ENCODE peak calls at places on chromosomes 5 and 9, in seven cellular contexts. One of them, this sample, is unnamed. For H3K9me3, the result is how much of the 10 kb centered on the place peaks cover.

GRCh38 chr5:146995878-146996277 is 117.3 kb upstream of the PPP2R2B start:
- DNase-seq in adrenal gland: no peak
- DNase-seq in psoas muscle: no peak
- DNase-seq in neural progenitor cell: no peak
- DNase-seq in right cardiac atrium: no peak
- DNase-seq in WERI-Rb-1: no peak
- DNase-seq in BE2C: no peak
- DNase-seq in this sample: no peak

GRCh38 chr5:139645495-139645871 is 2.7 kb upstream of the CXXC5 start:
- DNase-seq in right cardiac atrium: no peak
- DNase-seq in WERI-Rb-1: no peak
- DNase-seq in neural progenitor cell: no peak
- DNase-seq in psoas muscle: no peak
- DNase-seq in BE2C: no peak
- DNase-seq in adrenal gland: peak
- DNase-seq in this sample: peak

GRCh38 chr9:105716146-105716545 is 21.8 kb downstream of the TMEM38B start:
- DNase-seq in adrenal gland: no peak
- DNase-seq in BE2C: no peak
- DNase-seq in psoas muscle: no peak
- DNase-seq in neural progenitor cell: no peak
- DNase-seq in right cardiac atrium: no peak
- DNase-seq in WERI-Rb-1: no peak
- DNase-seq in this sample: no peak

GRCh38 chr5:16673241-16673998 is 56.6 kb upstream of the RETREG1 start:
- DNase-seq in neural progenitor cell: no peak
- DNase-seq in WERI-Rb-1: no peak
- DNase-seq in adrenal gland: no peak
- DNase-seq in psoas muscle: no peak
- DNase-seq in right cardiac atrium: no peak
- DNase-seq in BE2C: peak
- DNase-seq in this sample: no peak

GRCh38 chr5:16792278-16793275 is 143.5 kb downstream of the MYO10 start:
- DNase-seq in right cardiac atrium: no peak
- DNase-seq in neural progenitor cell: no peak
- DNase-seq in psoas muscle: no peak
- DNase-seq in WERI-Rb-1: peak
- DNase-seq in BE2C: no peak
- DNase-seq in adrenal gland: no peak
- DNase-seq in this sample: no peak

GRCh38 chr5:124414973-124415372 is 331.5 kb downstream of the ZNF608 start:
- DNase-seq in adrenal gland: no peak
- DNase-seq in BE2C: no peak
- DNase-seq in neural progenitor cell: no peak
- DNase-seq in right cardiac atrium: no peak
- DNase-seq in WERI-Rb-1: no peak
- DNase-seq in psoas muscle: no peak
- DNase-seq in this sample: no peak

GRCh38 chr5:69007726-69008368 is 86.0 kb upstream of the SLC30A5 start:
- DNase-seq in adrenal gland: peak
- DNase-seq in WERI-Rb-1: peak
- DNase-seq in psoas muscle: peak
- DNase-seq in BE2C: peak
- DNase-seq in neural progenitor cell: peak
- DNase-seq in right cardiac atrium: peak
- DNase-seq in this sample: no peak

GRCh38 chr9:137988701-137989100 is 111.1 kb downstream of the CACNA1B start:
- DNase-seq in adrenal gland: no peak
- DNase-seq in right cardiac atrium: peak
- DNase-seq in BE2C: no peak
- DNase-seq in WERI-Rb-1: no peak
- DNase-seq in neural progenitor cell: no peak
- DNase-seq in psoas muscle: no peak
- DNase-seq in this sample: no peak

GRCh38 chr5:149857499-149857898 is 87.1 kb downstream of the PDE6A start:
- DNase-seq in neural progenitor cell: no peak
- DNase-seq in psoas muscle: peak
- DNase-seq in right cardiac atrium: peak
- DNase-seq in WERI-Rb-1: no peak
- DNase-seq in BE2C: peak
- DNase-seq in adrenal gland: peak
- DNase-seq in this sample: peak

GRCh38 chr9:35935755-35936509 is 22.0 kb downstream of the OR2S2 start:
- DNase-seq in BE2C: no peak
- DNase-seq in neural progenitor cell: no peak
- DNase-seq in WERI-Rb-1: no peak
- DNase-seq in right cardiac atrium: no peak
- DNase-seq in psoas muscle: no peak
- DNase-seq in adrenal gland: no peak
- DNase-seq in this sample: no peak

GRCh38 chr9:97904725-97905124 is 17.6 kb downstream of the TRMO start:
- DNase-seq in WERI-Rb-1: no peak
- DNase-seq in BE2C: no peak
- DNase-seq in adrenal gland: no peak
- DNase-seq in neural progenitor cell: no peak
- DNase-seq in right cardiac atrium: no peak
- DNase-seq in psoas muscle: no peak
- DNase-seq in this sample: no peak

GRCh38 chr9:123637596-123637939 is 281.6 kb downstream of the CRB2 start:
- DNase-seq in adrenal gland: no peak
- DNase-seq in right cardiac atrium: no peak
- DNase-seq in psoas muscle: no peak
- DNase-seq in WERI-Rb-1: no peak
- DNase-seq in BE2C: no peak
- DNase-seq in neural progenitor cell: no peak
- DNase-seq in this sample: no peak

GRCh38 chr5:157247267-157247666 is 18.7 kb upstream of the CYFIP2 start:
- DNase-seq in WERI-Rb-1: no peak
- DNase-seq in adrenal gland: no peak
- DNase-seq in right cardiac atrium: no peak
- DNase-seq in psoas muscle: no peak
- DNase-seq in BE2C: no peak
- DNase-seq in neural progenitor cell: no peak
- DNase-seq in this sample: no peak

GRCh38 chr9:2677927-2678889 is 39.1 kb upstream of the KCNV2 start:
- DNase-seq in adrenal gland: no peak
- DNase-seq in right cardiac atrium: no peak
- DNase-seq in neural progenitor cell: no peak
- DNase-seq in BE2C: no peak
- DNase-seq in WERI-Rb-1: no peak
- DNase-seq in psoas muscle: no peak
- DNase-seq in this sample: no peak

GRCh38 chr9:69134412-69134811 is 39.7 kb upstream of the TJP2 start:
- DNase-seq in WERI-Rb-1: no peak
- DNase-seq in adrenal gland: no peak
- DNase-seq in BE2C: no peak
- DNase-seq in neural progenitor cell: no peak
- DNase-seq in psoas muscle: no peak
- DNase-seq in right cardiac atrium: no peak
- DNase-seq in this sample: no peak

GRCh38 chr5:10333154-10334006 is 20.1 kb upstream of the MARCHF6 start:
- DNase-seq in right cardiac atrium: peak
- DNase-seq in adrenal gland: peak
- DNase-seq in neural progenitor cell: peak
- DNase-seq in BE2C: no peak
- DNase-seq in psoas muscle: peak
- DNase-seq in WERI-Rb-1: no peak
- DNase-seq in this sample: no peak

GRCh38 chr5:172505403-172505759 is 51.1 kb upstream of the SH3PXD2B start:
- DNase-seq in WERI-Rb-1: peak
- DNase-seq in psoas muscle: no peak
- DNase-seq in right cardiac atrium: no peak
- DNase-seq in adrenal gland: no peak
- DNase-seq in BE2C: no peak
- DNase-seq in neural progenitor cell: no peak
- DNase-seq in this sample: peak

GRCh38 chr5:58107704-58108103 is 352.2 kb downstream of the PLK2 start:
- DNase-seq in WERI-Rb-1: no peak
- DNase-seq in BE2C: no peak
- DNase-seq in psoas muscle: no peak
- DNase-seq in right cardiac atrium: no peak
- DNase-seq in adrenal gland: no peak
- DNase-seq in neural progenitor cell: no peak
- DNase-seq in this sample: no peak

GRCh38 chr5:150846651-150847333 is 471 bp downstream of the IRGM start:
- DNase-seq in adrenal gland: peak
- DNase-seq in right cardiac atrium: peak
- DNase-seq in BE2C: peak
- DNase-seq in psoas muscle: no peak
- DNase-seq in WERI-Rb-1: peak
- DNase-seq in neural progenitor cell: peak
- DNase-seq in this sample: no peak

GRCh38 chr5:34656001-34656699 is at the start of gene RAI14:
- DNase-seq in adrenal gland: peak
- DNase-seq in right cardiac atrium: peak
- DNase-seq in BE2C: peak
- DNase-seq in psoas muscle: peak
- DNase-seq in WERI-Rb-1: peak
- DNase-seq in neural progenitor cell: peak
- DNase-seq in this sample: peak

GRCh38 chr9:122119166-122119521 is 26.0 kb upstream of the TTLL11 start:
- DNase-seq in neural progenitor cell: no peak
- DNase-seq in psoas muscle: no peak
- DNase-seq in BE2C: no peak
- DNase-seq in right cardiac atrium: no peak
- DNase-seq in adrenal gland: no peak
- DNase-seq in WERI-Rb-1: no peak
- DNase-seq in this sample: no peak
- H3K9me3 ChIP-seq in neural progenitor cell: under half
- H3K9me3 ChIP-seq in psoas muscle: under half
- H3K9me3 ChIP-seq in BE2C: under half
- H3K9me3 ChIP-seq in right cardiac atrium: under half
- H3K9me3 ChIP-seq in adrenal gland: under half
- H3K9me3 ChIP-seq in WERI-Rb-1: under half
- H3K9me3 ChIP-seq in this sample: under half

DNA sequence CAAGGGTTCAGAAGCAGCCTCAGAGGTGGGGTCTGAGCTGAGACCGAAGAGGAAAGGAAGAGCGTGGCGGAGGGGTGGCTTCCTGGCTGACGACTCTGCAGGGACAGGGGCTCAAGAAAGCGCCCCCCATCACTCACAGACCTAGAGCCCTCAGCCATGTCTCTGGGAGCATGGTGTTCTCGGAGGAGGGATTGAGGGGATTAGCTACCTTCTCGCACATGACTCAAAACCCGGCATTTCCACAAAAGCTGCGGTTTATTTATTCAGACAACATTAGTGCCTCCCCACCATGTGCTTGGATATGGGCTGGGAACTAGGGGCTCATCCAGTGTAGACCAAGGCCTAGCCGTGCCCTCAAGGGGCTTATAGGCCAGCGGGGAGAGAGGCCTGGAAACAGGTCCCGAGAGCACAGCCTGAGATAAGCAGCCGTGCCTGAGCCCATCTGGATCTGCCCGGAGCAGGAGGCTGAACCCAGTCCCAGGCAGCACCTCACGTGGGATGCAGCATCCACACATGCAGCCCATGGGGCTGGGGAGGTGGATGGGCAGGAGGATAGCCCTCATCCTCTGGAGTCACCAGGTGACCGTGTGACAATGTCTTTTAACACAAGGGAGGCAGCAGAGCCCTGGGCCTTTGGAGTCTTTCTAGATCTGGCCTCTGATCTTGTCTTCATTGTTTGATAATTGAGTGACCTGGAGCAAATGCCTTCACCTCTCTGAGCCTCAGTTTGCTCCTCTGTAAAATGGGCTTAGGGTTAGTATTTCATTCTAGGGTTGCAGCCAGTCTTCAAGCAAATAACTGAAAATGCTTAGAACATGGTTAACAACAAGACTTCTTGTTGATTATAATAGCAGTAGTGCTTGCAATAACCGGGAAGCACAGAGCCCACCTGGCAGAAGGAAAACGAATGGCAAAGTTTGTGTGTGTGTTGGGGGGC is 878 bp upstream of the HMCN2 start:
- DNase-seq in BE2C: no peak
- DNase-seq in neural progenitor cell: no peak
- DNase-seq in psoas muscle: no peak
- DNase-seq in adrenal gland: no peak
- DNase-seq in WERI-Rb-1: peak
- DNase-seq in right cardiac atrium: no peak
- DNase-seq in this sample: no peak
- H3K4me3 ChIP-seq in BE2C: no peak
- H3K4me3 ChIP-seq in neural progenitor cell: peak
- H3K4me3 ChIP-seq in psoas muscle: no peak
- H3K4me3 ChIP-seq in adrenal gland: no peak
- H3K4me3 ChIP-seq in WERI-Rb-1: no peak
- H3K4me3 ChIP-seq in right cardiac atrium: peak
- H3K4me3 ChIP-seq in this sample: no peak

DNA sequence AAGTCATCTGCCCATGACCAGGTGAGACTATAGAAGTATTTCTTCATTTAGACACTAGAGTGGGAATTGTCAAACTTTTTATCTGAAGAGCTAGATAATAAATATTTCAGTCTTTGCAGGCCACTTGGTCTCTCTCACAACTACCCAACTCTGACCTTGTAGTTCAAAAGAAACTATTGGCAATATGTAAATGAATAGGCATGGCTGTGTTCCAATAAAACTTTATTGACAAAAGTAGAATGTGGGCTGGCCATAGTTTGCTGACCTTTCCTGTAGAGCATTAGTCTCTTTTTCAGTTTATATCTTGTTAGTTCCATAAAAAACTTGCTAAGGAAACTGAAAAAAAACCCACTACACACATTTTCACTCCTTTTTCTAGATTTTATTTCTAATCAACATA is 535.5 kb downstream of the PRR16 start:
- DNase-seq in neural progenitor cell: no peak
- DNase-seq in WERI-Rb-1: no peak
- DNase-seq in right cardiac atrium: no peak
- DNase-seq in psoas muscle: no peak
- DNase-seq in adrenal gland: no peak
- DNase-seq in BE2C: no peak
- DNase-seq in this sample: no peak
- H3K9me3 ChIP-seq in neural progenitor cell: under half
- H3K9me3 ChIP-seq in WERI-Rb-1: under half
- H3K9me3 ChIP-seq in right cardiac atrium: under half
- H3K9me3 ChIP-seq in psoas muscle: under half
- H3K9me3 ChIP-seq in adrenal gland: under half
- H3K9me3 ChIP-seq in BE2C: under half
- H3K9me3 ChIP-seq in this sample: under half

DNA sequence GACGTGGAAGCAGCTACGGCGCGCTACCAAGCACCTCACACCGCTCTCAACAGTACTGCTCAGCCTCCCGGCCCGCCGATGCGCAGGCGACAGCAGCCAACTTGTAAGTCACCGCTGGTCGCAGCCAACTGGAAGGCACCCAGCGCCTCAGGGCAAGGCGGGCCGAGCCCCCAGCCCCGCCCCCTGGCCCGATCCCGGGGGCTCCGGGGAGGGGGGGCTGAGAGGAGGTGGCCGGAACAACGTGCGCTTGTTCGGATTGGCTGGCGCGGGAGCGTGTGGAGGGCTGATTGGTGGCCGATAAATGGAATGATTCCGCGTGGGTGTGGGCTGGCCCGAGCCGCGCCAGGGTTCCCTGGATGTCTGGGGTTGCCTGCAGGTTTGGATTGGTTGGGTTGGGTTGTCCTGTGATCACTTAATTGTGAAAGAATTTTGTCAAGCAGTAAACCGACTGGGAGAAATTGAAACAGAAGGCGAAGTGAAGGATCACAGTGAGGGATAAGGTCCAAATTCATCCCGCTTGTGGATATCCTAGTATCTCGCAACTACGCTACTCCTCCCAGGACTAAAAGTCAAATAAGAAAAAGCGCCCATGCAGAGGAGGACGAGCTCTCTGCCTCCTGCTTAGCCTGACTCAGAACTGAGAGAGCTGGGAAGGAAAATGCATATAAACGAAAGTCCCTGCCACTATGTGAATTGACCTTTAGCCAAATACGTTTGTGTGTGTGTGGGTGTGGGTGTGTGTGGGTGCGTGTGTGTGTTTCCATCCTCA is at the start of gene STARD4:
- DNase-seq in WERI-Rb-1: peak
- DNase-seq in neural progenitor cell: peak
- DNase-seq in psoas muscle: peak
- DNase-seq in adrenal gland: peak
- DNase-seq in BE2C: peak
- DNase-seq in right cardiac atrium: peak
- DNase-seq in this sample: peak
- H3K4me3 ChIP-seq in WERI-Rb-1: peak
- H3K4me3 ChIP-seq in neural progenitor cell: peak
- H3K4me3 ChIP-seq in psoas muscle: peak
- H3K4me3 ChIP-seq in adrenal gland: peak
- H3K4me3 ChIP-seq in BE2C: peak
- H3K4me3 ChIP-seq in right cardiac atrium: peak
- H3K4me3 ChIP-seq in this sample: peak

This sample was measured in RWPE2.